ENCODE peak calls at places on chromosomes 5 and 9, in nine cellular contexts. F is psoas muscle, M is uterus, B is SK-N-SH, I is thoracic aorta, Y is Karpas-422, N is body of pancreas, W is sigmoid colon, P is small intestine. Z is an unnamed sample.

GRCh38 chr9:91677354-91677753 is 253.7 kb upstream of the NFIL3 start:
- DNase-seq in F (no peak), M (no peak), B (no peak), I (no peak), Y (no peak), N (no peak), W (no peak), P (no peak), Z (no peak)

GRCh38 chr9:109258619-109259321 is 62.1 kb downstream of the EPB41L4B start:
- DNase-seq in F (no peak), M (no peak), B (peak), I (no peak), Y (no peak), N (no peak), W (no peak), P (no peak), Z (no peak)

GRCh38 chr9:132744881-132745761 is 74.9 kb downstream of the GTF3C4 start:
- DNase-seq in F (no peak), M (no peak), B (peak), I (no peak), Y (no peak), N (no peak), W (no peak), P (no peak), Z (no peak)

GRCh38 chr9:129023036-129023907 is 4.9 kb downstream of the SH3GLB2 start:
- DNase-seq in F (peak), M (peak), B (peak), I (no peak), Y (no peak), N (peak), W (peak), P (no peak), Z (no peak)

GRCh38 chr5:120866997-120867396 is 402.9 kb downstream of the PRR16 start:
- DNase-seq in F (no peak), M (no peak), B (no peak), I (no peak), Y (no peak), N (no peak), W (no peak), P (no peak), Z (no peak)

GRCh38 chr9:129446828-129447550 is 173.9 kb downstream of the C9orf50 start:
- DNase-seq in F (no peak), M (no peak), B (no peak), I (no peak), Y (no peak), N (no peak), W (no peak), P (no peak), Z (no peak)

GRCh38 chr5:55306641-55307382 is 682 bp downstream of the DHX29 start:
- DNase-seq in F (no peak), M (no peak), B (peak), I (no peak), Y (peak), N (no peak), W (no peak), P (no peak), Z (no peak)

GRCh38 chr5:90654235-90654634 is 95.6 kb downstream of the ADGRV1 start:
- DNase-seq in F (no peak), M (no peak), B (no peak), I (no peak), Y (no peak), N (no peak), W (no peak), P (no peak), Z (no peak)

GRCh38 chr9:136939996-136940525 is 4.5 kb downstream of the FBXW5 start:
- DNase-seq in F (peak), M (no peak), B (no peak), I (no peak), Y (no peak), N (no peak), W (peak), P (no peak), Z (no peak)

GRCh38 chr5:88770290-88771257 is 112.4 kb downstream of the MEF2C start:
- DNase-seq in F (no peak), M (no peak), B (no peak), I (no peak), Y (no peak), N (no peak), W (no peak), P (no peak), Z (no peak)

GRCh38 chr9:127754099-127754760 is 19.1 kb upstream of the TOR2A start:
- DNase-seq in F (no peak), M (no peak), B (peak), I (no peak), Y (no peak), N (no peak), W (no peak), P (no peak), Z (no peak)

GRCh38 chr5:124922255-124922975 is 176.0 kb upstream of the ZNF608 start:
- DNase-seq in F (no peak), M (no peak), B (no peak), I (no peak), Y (no peak), N (no peak), W (no peak), P (no peak), Z (no peak)

GRCh38 chr5:5291357-5291756 is 131.1 kb upstream of the ICE1 start:
- DNase-seq in F (no peak), M (no peak), B (no peak), I (no peak), Y (no peak), N (no peak), W (no peak), P (no peak), Z (no peak)
- H3K27ac ChIP-seq in F (no peak), M (no peak), B (no peak), I (no peak), Y (no peak), N (no peak), W (no peak), P (no peak), Z (peak)

DNA sequence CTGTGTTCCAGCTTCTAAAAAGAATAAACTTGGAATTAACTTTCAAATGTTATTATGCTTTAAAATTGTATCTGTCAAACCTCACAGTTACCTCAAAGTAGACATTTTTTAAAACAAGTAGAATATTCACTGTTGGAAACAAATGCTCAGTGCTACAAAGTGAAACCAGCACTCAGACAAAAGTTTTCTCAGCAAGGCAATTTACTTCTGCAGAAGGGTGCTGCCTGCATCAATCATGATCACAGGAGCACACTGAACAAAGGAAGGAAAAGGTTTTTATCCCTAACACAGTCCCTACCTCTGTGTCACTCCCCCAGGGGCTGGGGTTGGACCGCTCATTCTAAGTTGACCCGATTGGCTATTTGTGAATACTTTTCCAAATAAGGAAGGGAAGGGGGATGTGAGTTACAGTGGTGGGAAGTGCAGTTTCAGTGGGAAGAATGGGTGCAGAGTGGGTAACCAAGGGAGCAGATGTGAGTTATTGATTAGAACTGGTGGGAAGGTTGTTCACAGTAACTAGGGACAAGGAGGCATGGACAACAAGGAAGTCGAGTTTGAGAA is 63.0 kb upstream of the CDK20 start:
- DNase-seq in F (no peak), M (no peak), B (no peak), I (no peak), Y (no peak), N (no peak), W (no peak), P (no peak), Z (no peak)
- H3K4me3 ChIP-seq in F (no peak), M (no peak), B (no peak), I (no peak), Y (no peak), N (no peak), W (no peak), P (no peak), Z (no peak)

GRCh38 chr5:96066386-96066719 is 104.7 kb upstream of the ELL2 start:
- DNase-seq in F (no peak), M (no peak), B (no peak), I (no peak), Y (no peak), N (no peak), W (no peak), P (no peak), Z (no peak)

GRCh38 chr5:96065577-96066385 is 104.1 kb upstream of the ELL2 start:
- DNase-seq in F (no peak), M (no peak), B (no peak), I (no peak), Y (no peak), N (no peak), W (no peak), P (peak), Z (no peak)

GRCh38 chr5:96064905-96065304 is 103.3 kb upstream of the ELL2 start:
- DNase-seq in F (no peak), M (no peak), B (no peak), I (no peak), Y (no peak), N (no peak), W (no peak), P (no peak), Z (no peak)

GRCh38 chr5:96067902-96068614 is 106.4 kb upstream of the ELL2 start:
- DNase-seq in F (no peak), M (no peak), B (no peak), I (no peak), Y (no peak), N (no peak), W (no peak), P (peak), Z (no peak)

DNA sequence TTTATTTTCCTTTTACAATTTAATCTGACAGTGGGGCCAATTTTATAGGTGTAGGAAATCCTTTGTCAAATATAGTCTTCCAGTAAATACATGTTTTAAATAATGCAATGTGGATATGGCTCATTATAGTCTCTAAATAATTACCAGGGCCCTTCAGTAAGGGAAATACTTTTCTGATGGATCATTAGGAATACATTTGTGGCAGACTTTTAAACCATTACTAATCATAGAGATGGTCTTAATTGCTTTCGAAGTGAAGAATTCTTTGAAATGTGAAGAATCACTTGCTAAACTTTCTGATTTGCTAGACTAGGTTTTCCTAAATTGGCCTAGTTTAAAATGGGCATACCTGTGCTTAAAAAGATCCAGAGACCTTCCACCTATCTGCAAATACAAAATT is 105.6 kb upstream of the ELL2 start:
- DNase-seq in F (no peak), M (no peak), B (no peak), I (no peak), Y (no peak), N (no peak), W (no peak), P (no peak), Z (no peak)
- H3K27ac ChIP-seq in F (no peak), M (no peak), B (peak), I (peak), Y (no peak), N (no peak), W (no peak), P (no peak), Z (no peak)

GRCh38 chr5:10351882-10352395 is 1.6 kb upstream of the MARCHF6 start:
- DNase-seq in F (no peak), M (no peak), B (no peak), I (no peak), Y (no peak), N (no peak), W (no peak), P (peak), Z (no peak)

GRCh38 chr5:10353241-10354047 is at the start of gene MARCHF6:
- DNase-seq in F (peak), M (peak), B (peak), I (peak), Y (peak), N (peak), W (peak), P (peak), Z (peak)

GRCh38 chr5:10354048-10354872 is 765 bp downstream of the MARCHF6 start:
- DNase-seq in F (no peak), M (peak), B (no peak), I (no peak), Y (peak), N (peak), W (peak), P (peak), Z (no peak)

GRCh38 chr5:10352404-10353240 is 873 bp upstream of the MARCHF6 start:
- DNase-seq in F (no peak), M (no peak), B (peak), I (no peak), Y (peak), N (no peak), W (no peak), P (no peak), Z (no peak)

DNA sequence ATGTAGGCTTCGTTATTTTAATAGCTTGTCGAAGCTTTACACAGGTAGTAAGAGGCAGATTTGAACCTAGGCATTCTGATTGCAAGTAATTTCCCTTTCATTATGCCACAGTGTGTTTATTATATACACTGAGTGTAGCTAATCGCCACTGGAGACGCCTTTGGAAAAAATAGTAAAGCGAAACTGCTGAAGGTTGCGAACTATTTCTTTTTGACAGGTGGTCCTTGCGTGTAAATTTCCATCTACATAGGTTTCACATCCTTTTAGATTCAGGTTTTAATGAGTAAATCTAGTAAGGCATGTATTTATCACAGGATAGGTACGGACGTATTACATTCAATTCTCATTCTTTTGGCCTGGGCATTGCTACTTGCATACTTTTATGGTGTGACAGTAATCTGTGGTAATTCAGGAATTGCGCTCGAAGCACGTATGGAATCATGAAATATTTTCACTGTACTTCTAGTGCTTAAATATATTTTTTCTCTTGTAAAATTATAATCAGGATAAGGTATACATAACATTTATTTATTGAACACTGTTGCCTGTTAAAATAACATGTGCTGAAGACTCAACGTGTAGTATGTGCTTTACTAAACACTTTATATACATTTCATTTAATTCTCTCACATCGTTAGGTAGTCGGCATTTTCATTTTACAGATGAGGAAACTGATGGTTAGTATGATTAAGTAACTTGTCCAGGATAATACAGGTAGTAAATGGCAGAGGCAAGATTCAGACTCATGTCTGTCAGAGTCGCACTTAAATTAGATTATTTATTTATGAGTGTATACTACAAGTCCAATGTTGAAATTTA is 1.8 kb downstream of the MARCHF6 start:
- DNase-seq in F (no peak), M (no peak), B (no peak), I (no peak), Y (no peak), N (no peak), W (no peak), P (peak), Z (no peak)
- H3K4me3 ChIP-seq in F (peak), M (peak), B (peak), I (peak), Y (peak), N (peak), W (peak), P (peak), Z (peak)

GRCh38 chr5:106601605-106602004 is 1069.1 kb downstream of the EFNA5 start:
- DNase-seq in F (no peak), M (no peak), B (no peak), I (no peak), Y (no peak), N (no peak), W (no peak), P (no peak), Z (no peak)
- H3K27ac ChIP-seq in F (no peak), M (no peak), B (no peak), I (no peak), Y (no peak), N (no peak), W (no peak), P (no peak), Z (no peak)

GRCh38 chr5:174425271-174425963 is 299.0 kb upstream of the MSX2 start:
- DNase-seq in F (no peak), M (no peak), B (peak), I (no peak), Y (no peak), N (no peak), W (no peak), P (peak), Z (no peak)
- H3K4me3 ChIP-seq in F (no peak), M (no peak), B (no peak), I (no peak), Y (no peak), N (no peak), W (no peak), P (no peak), Z (no peak)

GRCh38 chr9:125461501-125462190 is 200.0 kb downstream of the GAPVD1 start:
- DNase-seq in F (no peak), M (no peak), B (no peak), I (no peak), Y (no peak), N (no peak), W (no peak), P (no peak), Z (no peak)
- H3K27ac ChIP-seq in F (no peak), M (peak), B (no peak), I (no peak), Y (no peak), N (no peak), W (peak), P (no peak), Z (no peak)

GRCh38 chr5:96968074-96968473 is 32.2 kb downstream of the LNPEP start:
- DNase-seq in F (no peak), M (no peak), B (no peak), I (no peak), Y (no peak), N (no peak), W (no peak), P (no peak), Z (no peak)

GRCh38 chr5:96966801-96967200 is 30.9 kb downstream of the LNPEP start:
- DNase-seq in F (no peak), M (no peak), B (no peak), I (no peak), Y (no peak), N (no peak), W (no peak), P (no peak), Z (no peak)

GRCh38 chr5:96967400-96967799 is 31.5 kb downstream of the LNPEP start:
- DNase-seq in F (no peak), M (no peak), B (no peak), I (no peak), Y (no peak), N (no peak), W (no peak), P (no peak), Z (no peak)

GRCh38 chr5:96968614-96969013 is 32.7 kb downstream of the LNPEP start:
- DNase-seq in F (no peak), M (no peak), B (no peak), I (no peak), Y (no peak), N (no peak), W (no peak), P (no peak), Z (no peak)

DNA sequence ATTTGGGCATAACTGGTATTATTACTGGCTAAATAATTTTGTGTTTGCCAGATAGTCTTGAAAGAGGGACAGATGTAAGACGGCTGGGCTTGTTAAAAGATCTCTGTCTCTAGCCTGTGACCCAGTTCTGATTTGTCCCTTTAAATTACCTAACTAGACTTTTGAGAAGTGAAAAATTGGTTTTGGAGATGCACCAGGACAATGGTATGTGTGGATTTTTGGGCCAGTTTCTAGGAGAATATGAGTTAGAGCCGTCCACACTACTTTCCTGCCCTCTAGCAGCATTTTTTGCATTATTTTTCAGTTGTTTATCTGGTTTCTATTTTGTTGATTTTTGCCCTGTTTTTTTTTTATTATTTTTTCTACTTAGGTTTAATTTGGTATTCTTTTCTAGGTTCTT is 33.5 kb downstream of the LNPEP start:
- DNase-seq in F (no peak), M (no peak), B (no peak), I (no peak), Y (no peak), N (no peak), W (no peak), P (no peak), Z (no peak)
- H3K4me3 ChIP-seq in F (no peak), M (no peak), B (no peak), I (peak), Y (no peak), N (no peak), W (no peak), P (no peak), Z (no peak)

GRCh38 chr9:81652058-81652457 is 37.3 kb downstream of the TLE1 start:
- DNase-seq in F (no peak), M (no peak), B (no peak), I (no peak), Y (no peak), N (no peak), W (no peak), P (no peak), Z (no peak)

GRCh38 chr9:81656871-81657337 is 32.4 kb downstream of the TLE1 start:
- DNase-seq in F (no peak), M (no peak), B (no peak), I (no peak), Y (no peak), N (no peak), W (no peak), P (no peak), Z (no peak)

GRCh38 chr9:81650836-81651545 is 38.4 kb downstream of the TLE1 start:
- DNase-seq in F (no peak), M (no peak), B (no peak), I (no peak), Y (no peak), N (no peak), W (no peak), P (no peak), Z (no peak)

GRCh38 chr9:81656004-81656403 is 33.3 kb downstream of the TLE1 start:
- DNase-seq in F (no peak), M (no peak), B (no peak), I (no peak), Y (peak), N (no peak), W (no peak), P (peak), Z (no peak)

GRCh38 chr9:81653240-81653639 is 36.1 kb downstream of the TLE1 start:
- DNase-seq in F (no peak), M (no peak), B (no peak), I (no peak), Y (no peak), N (no peak), W (no peak), P (no peak), Z (no peak)
- H3K27ac ChIP-seq in F (no peak), M (no peak), B (no peak), I (no peak), Y (no peak), N (no peak), W (no peak), P (no peak), Z (no peak)